ENCODE peak calls at places on chromosomes 12 and 14, in nine cellular contexts. C, X, Q, D, G, T, Y, M and Z are unnamed samples.

GRCh38 chr14:33347816-33348215 is 409.1 kb downstream of the NPAS3 start:
- DNase-seq in C (no peak), X (no peak), Q (peak; percentile 57), D (peak; percentile 60), G (no peak), T (no peak), Y (no peak), M (no peak), Z (peak; percentile 15)

GRCh38 chr14:56147980-56148901 is 30.0 kb downstream of the PELI2 start:
- DNase-seq in C (no peak), X (no peak), Q (no peak), D (no peak), G (no peak), T (no peak), Y (no peak), M (no peak), Z (no peak)

GRCh38 chr12:62436164-62436503 is 30.5 kb upstream of the MON2 start:
- DNase-seq in C (no peak), X (no peak), Q (no peak), D (no peak), G (no peak), T (no peak), Y (no peak), M (no peak), Z (no peak)

GRCh38 chr12:3945671-3946070 is 72.5 kb upstream of the PARP11 start:
- DNase-seq in C (no peak), X (no peak), Q (no peak), D (no peak), G (no peak), T (no peak), Y (no peak), M (no peak), Z (no peak)

GRCh38 chr14:104266643-104267575 is 128.5 kb downstream of the KIF26A start:
- DNase-seq in C (no peak), X (no peak), Q (no peak), D (no peak), G (no peak), T (peak; percentile 26), Y (no peak), M (no peak), Z (no peak)

GRCh38 chr14:73728106-73729014 is 14.2 kb upstream of the PNMA1 start:
- DNase-seq in C (peak; percentile 87), X (peak; percentile 67), Q (peak; percentile 63), D (peak; percentile 82), G (peak; percentile 64), T (peak; percentile 87), Y (peak; percentile 96), M (peak; percentile 86), Z (peak; percentile 87)

GRCh38 chr14:96055065-96055752 is 16.0 kb downstream of the C14orf132 start:
- DNase-seq in C (no peak), X (peak; percentile 31), Q (no peak), D (peak; percentile 68), G (no peak), T (no peak), Y (no peak), M (no peak), Z (peak; percentile 57)

GRCh38 chr12:50103767-50104321 is at the start of gene GPD1:
- DNase-seq in C (no peak), X (peak; percentile 35), Q (peak; percentile 54), D (peak; percentile 61), G (no peak), T (peak; percentile 79), Y (peak; percentile 86), M (peak; percentile 75), Z (peak; percentile 55)

GRCh38 chr12:57135939-57136338 is 7.7 kb downstream of the LRP1 start:
- DNase-seq in C (no peak), X (peak; percentile 50), Q (no peak), D (no peak), G (no peak), T (peak; percentile 87), Y (no peak), M (no peak), Z (peak; percentile 91)

GRCh38 chr12:7091660-7092228 is 501 bp downstream of the C1R start:
- DNase-seq in C (no peak), X (no peak), Q (no peak), D (no peak), G (no peak), T (peak; percentile 76), Y (no peak), M (no peak), Z (no peak)

GRCh38 chr12:7091171-7091570 is 1.1 kb downstream of the C1R start:
- DNase-seq in C (no peak), X (no peak), Q (no peak), D (no peak), G (no peak), T (no peak), Y (no peak), M (no peak), Z (no peak)

GRCh38 chr12:7092229-7092985 is at the start of gene C1R:
- DNase-seq in C (peak; percentile 69), X (peak; percentile 82), Q (peak; percentile 52), D (peak; percentile 88), G (peak; percentile 55), T (peak; percentile 91), Y (peak; percentile 80), M (peak; percentile 58), Z (peak; percentile 84)

GRCh38 chr12:7089196-7089871 is 2.9 kb downstream of the C1R start:
- DNase-seq in C (no peak), X (no peak), Q (no peak), D (no peak), G (no peak), T (no peak), Y (no peak), M (no peak), Z (no peak)

GRCh38 chr12:7090222-7090998 is 1.8 kb downstream of the C1R start:
- DNase-seq in C (no peak), X (peak; percentile 31), Q (peak; percentile 38), D (peak; percentile 68), G (no peak), T (peak; percentile 53), Y (no peak), M (no peak), Z (no peak)
- H3K4me3 ChIP-seq in C (no peak overlapping the region), X (no peak overlapping the region), Q (no peak overlapping the region), D (no peak overlapping the region), G (no peak overlapping the region), T (peak overlapping the region; percentile 64), Y (no peak overlapping the region), M (no peak overlapping the region), Z (peak overlapping the region; percentile 66)

DNA sequence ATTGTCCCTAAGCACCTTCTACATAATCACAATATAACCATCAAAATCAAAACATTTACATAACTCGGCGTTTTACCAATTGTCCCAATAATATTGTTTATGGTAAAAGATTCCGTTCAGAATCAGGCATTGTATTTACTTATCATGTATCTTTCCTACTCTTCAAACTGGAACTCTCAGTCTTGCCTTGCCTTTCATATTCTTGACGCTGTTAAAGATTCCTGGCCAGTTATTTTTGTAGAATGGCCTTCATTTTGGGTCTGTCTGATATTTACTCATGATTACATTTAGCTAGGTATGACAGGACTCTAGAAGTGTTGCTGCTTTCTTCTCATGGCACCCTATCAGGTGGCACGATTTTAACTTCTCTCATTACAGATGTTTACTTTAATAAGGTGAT is 850 bp upstream of the HEATR5A start:
- DNase-seq in C (no peak), X (no peak), Q (no peak), D (no peak), G (no peak), T (no peak), Y (no peak), M (no peak), Z (no peak)
- H3K4me3 ChIP-seq in C (peak overlapping the region; percentile 95), X (no peak overlapping the region), Q (no peak overlapping the region), D (no peak overlapping the region), G (peak overlapping the region; percentile 97), T (no peak overlapping the region), Y (no peak overlapping the region), M (no peak overlapping the region), Z (no peak overlapping the region)

DNA sequence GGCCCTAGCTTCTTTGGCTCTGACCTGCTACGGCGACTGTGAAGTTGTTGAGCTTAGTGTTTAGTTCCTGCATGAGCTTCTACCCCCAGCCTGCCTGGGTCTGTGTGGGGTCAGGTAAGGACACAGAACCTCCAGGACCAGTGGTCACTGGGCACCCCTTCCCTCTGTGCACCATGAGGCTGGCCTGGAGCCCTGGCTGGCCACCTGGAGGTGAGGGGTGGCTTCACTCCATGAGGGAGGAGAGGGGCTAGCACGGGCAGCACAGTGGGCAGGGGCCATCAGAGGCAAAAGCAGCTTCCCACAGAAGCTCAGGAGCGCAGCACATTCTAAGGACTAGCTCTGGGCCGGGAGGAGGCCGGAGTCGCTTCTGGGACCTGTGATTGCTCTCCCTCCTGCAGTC is 36.7 kb downstream of the CCDC92 start:
- DNase-seq in C (no peak), X (no peak), Q (no peak), D (no peak), G (no peak), T (no peak), Y (no peak), M (no peak), Z (no peak)
- H3K4me3 ChIP-seq in C (no peak overlapping the region), X (no peak overlapping the region), Q (no peak overlapping the region), D (no peak overlapping the region), G (no peak overlapping the region), T (no peak overlapping the region), Y (no peak overlapping the region), M (no peak overlapping the region), Z (no peak overlapping the region)

GRCh38 chr12:27523305-27523641 is 733 bp upstream of the PPFIBP1 start:
- DNase-seq in C (no peak), X (no peak), Q (no peak), D (peak; percentile 46), G (no peak), T (no peak), Y (no peak), M (no peak), Z (no peak)

GRCh38 chr12:27523642-27524488 is at the start of gene PPFIBP1:
- DNase-seq in C (peak; percentile 97), X (peak; percentile 99), Q (peak; percentile 96), D (peak; percentile 99), G (peak; percentile 95), T (peak; percentile 100), Y (peak; percentile 100), M (peak; percentile 97), Z (peak; percentile 99)

GRCh38 chr12:27521981-27522380 is 2.0 kb upstream of the PPFIBP1 start:
- DNase-seq in C (no peak), X (no peak), Q (no peak), D (no peak), G (no peak), T (no peak), Y (no peak), M (no peak), Z (no peak)

GRCh38 chr12:27517961-27518668 is 5.9 kb upstream of the PPFIBP1 start:
- DNase-seq in C (no peak), X (no peak), Q (no peak), D (no peak), G (no peak), T (no peak), Y (no peak), M (peak; percentile 59), Z (no peak)

GRCh38 chr12:27521066-27521465 is 2.9 kb upstream of the PPFIBP1 start:
- DNase-seq in C (no peak), X (no peak), Q (no peak), D (no peak), G (no peak), T (peak; percentile 72), Y (peak; percentile 12), M (no peak), Z (peak; percentile 91)
- H3K4me3 ChIP-seq in C (no peak overlapping the region), X (no peak overlapping the region), Q (no peak overlapping the region), D (no peak overlapping the region), G (no peak overlapping the region), T (no peak overlapping the region), Y (no peak overlapping the region), M (no peak overlapping the region), Z (no peak overlapping the region)

DNA sequence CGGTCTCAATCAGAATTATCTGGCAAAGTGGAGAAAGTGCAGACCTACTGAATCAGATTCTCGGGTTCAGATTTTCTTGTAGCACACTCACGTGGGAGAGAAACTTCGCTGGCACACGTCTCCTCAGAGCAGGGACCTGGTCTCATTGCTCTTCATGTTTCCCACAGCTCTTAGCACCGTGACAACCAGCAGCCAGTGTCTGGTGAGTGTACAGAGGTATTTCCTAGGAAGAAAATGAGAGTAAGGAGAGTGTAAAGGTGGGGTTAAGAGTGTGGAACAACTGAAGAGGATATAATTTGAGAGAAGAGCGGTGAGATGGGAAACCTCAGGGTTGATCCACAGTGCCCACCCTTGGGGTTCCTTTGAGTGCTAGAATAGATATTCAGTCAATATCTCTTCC is 89.2 kb downstream of the ARF6 start:
- DNase-seq in C (no peak), X (no peak), Q (no peak), D (peak; percentile 60), G (no peak), T (no peak), Y (no peak), M (no peak), Z (no peak)
- H3K4me3 ChIP-seq in C (no peak overlapping the region), X (no peak overlapping the region), Q (no peak overlapping the region), D (peak overlapping the region; percentile 41), G (no peak overlapping the region), T (no peak overlapping the region), Y (no peak overlapping the region), M (no peak overlapping the region), Z (no peak overlapping the region)